ENCODE peak calls at places on chromosomes 2 and 18, in six cellular contexts. One of them, this sample, is unnamed.

GRCh38 chr18:60019463-60019840 is 119.7 kb downstream of the PMAIP1 start:
- DNase-seq in AG10803: peak; percentile 90
- DNase-seq in fibroblast of lung: peak; percentile 97
- DNase-seq in IMR-90: peak; percentile 87
- DNase-seq in right lobe of liver: no peak
- DNase-seq in left ventricle myocardium inferior: no peak
- DNase-seq in this sample: no peak

GRCh38 chr2:144010096-144010495 is 509.8 kb downstream of the ZEB2 start:
- DNase-seq in AG10803: no peak
- DNase-seq in fibroblast of lung: no peak
- DNase-seq in IMR-90: no peak
- DNase-seq in right lobe of liver: no peak
- DNase-seq in left ventricle myocardium inferior: no peak
- DNase-seq in this sample: no peak

GRCh38 chr2:134283701-134284100 is 29.8 kb downstream of the MGAT5 start:
- DNase-seq in AG10803: no peak
- DNase-seq in fibroblast of lung: no peak
- DNase-seq in IMR-90: no peak
- DNase-seq in right lobe of liver: no peak
- DNase-seq in left ventricle myocardium inferior: no peak
- DNase-seq in this sample: no peak

GRCh38 chr18:9547767-9548166 is 66.6 kb downstream of the PPP4R1 start:
- DNase-seq in AG10803: no peak
- DNase-seq in fibroblast of lung: no peak
- DNase-seq in IMR-90: no peak
- DNase-seq in right lobe of liver: no peak
- DNase-seq in left ventricle myocardium inferior: no peak
- DNase-seq in this sample: no peak

GRCh38 chr2:181085729-181086128 is 105.3 kb downstream of the UBE2E3 start:
- DNase-seq in AG10803: no peak
- DNase-seq in fibroblast of lung: no peak
- DNase-seq in IMR-90: no peak
- DNase-seq in right lobe of liver: no peak
- DNase-seq in left ventricle myocardium inferior: no peak
- DNase-seq in this sample: no peak

GRCh38 chr2:122179492-122180070 is 424.1 kb downstream of the TSN start:
- DNase-seq in AG10803: no peak
- DNase-seq in fibroblast of lung: no peak
- DNase-seq in IMR-90: no peak
- DNase-seq in right lobe of liver: no peak
- DNase-seq in left ventricle myocardium inferior: no peak
- DNase-seq in this sample: no peak

GRCh38 chr18:3261393-3262233 is at the start of gene MYL12B:
- DNase-seq in AG10803: peak; percentile 81
- DNase-seq in fibroblast of lung: peak; percentile 83
- DNase-seq in IMR-90: peak; percentile 68
- DNase-seq in right lobe of liver: peak; percentile 88
- DNase-seq in left ventricle myocardium inferior: peak; percentile 82
- DNase-seq in this sample: peak; percentile 81

GRCh38 chr2:99821039-99821438 is 321.4 kb downstream of the AFF3 start:
- DNase-seq in AG10803: peak; percentile 24
- DNase-seq in fibroblast of lung: no peak
- DNase-seq in IMR-90: no peak
- DNase-seq in right lobe of liver: no peak
- DNase-seq in left ventricle myocardium inferior: no peak
- DNase-seq in this sample: no peak

GRCh38 chr18:7221424-7222155 is 9.3 kb upstream of the LRRC30 start:
- DNase-seq in AG10803: peak; percentile 69
- DNase-seq in fibroblast of lung: peak; percentile 62
- DNase-seq in IMR-90: peak; percentile 69
- DNase-seq in right lobe of liver: no peak
- DNase-seq in left ventricle myocardium inferior: no peak
- DNase-seq in this sample: peak; percentile 66

GRCh38 chr2:226115102-226115831 is 684.4 kb downstream of the IRS1 start:
- DNase-seq in AG10803: peak; percentile 92
- DNase-seq in fibroblast of lung: peak; percentile 99
- DNase-seq in IMR-90: peak; percentile 99
- DNase-seq in right lobe of liver: no peak
- DNase-seq in left ventricle myocardium inferior: no peak
- DNase-seq in this sample: no peak

GRCh38 chr2:38415761-38416291 is 38.8 kb upstream of the ATL2 start:
- DNase-seq in AG10803: no peak
- DNase-seq in fibroblast of lung: no peak
- DNase-seq in IMR-90: no peak
- DNase-seq in right lobe of liver: no peak
- DNase-seq in left ventricle myocardium inferior: no peak
- DNase-seq in this sample: no peak

GRCh38 chr18:7116832-7117389 is 686 bp downstream of the LAMA1 start:
- DNase-seq in AG10803: no peak
- DNase-seq in fibroblast of lung: peak; percentile 9
- DNase-seq in IMR-90: no peak
- DNase-seq in right lobe of liver: no peak
- DNase-seq in left ventricle myocardium inferior: no peak
- DNase-seq in this sample: no peak

GRCh38 chr2:99998981-99999380 is 143.4 kb downstream of the AFF3 start:
- DNase-seq in AG10803: no peak
- DNase-seq in fibroblast of lung: no peak
- DNase-seq in IMR-90: no peak
- DNase-seq in right lobe of liver: no peak
- DNase-seq in left ventricle myocardium inferior: no peak
- DNase-seq in this sample: no peak

GRCh38 chr2:222518570-222519381 is 94.4 kb downstream of the SGPP2 start:
- DNase-seq in AG10803: peak; percentile 91
- DNase-seq in fibroblast of lung: peak; percentile 77
- DNase-seq in IMR-90: no peak
- DNase-seq in right lobe of liver: no peak
- DNase-seq in left ventricle myocardium inferior: no peak
- DNase-seq in this sample: peak; percentile 73

GRCh38 chr2:112877423-112877822 is 33.5 kb upstream of the IL37 start:
- DNase-seq in AG10803: peak; percentile 51
- DNase-seq in fibroblast of lung: peak; percentile 73
- DNase-seq in IMR-90: peak; percentile 41
- DNase-seq in right lobe of liver: no peak
- DNase-seq in left ventricle myocardium inferior: no peak
- DNase-seq in this sample: no peak

GRCh38 chr2:240902615-240903041 is 3.5 kb upstream of the CROCC2 start:
- DNase-seq in AG10803: no peak
- DNase-seq in fibroblast of lung: no peak
- DNase-seq in IMR-90: no peak
- DNase-seq in right lobe of liver: peak; percentile 33
- DNase-seq in left ventricle myocardium inferior: no peak
- DNase-seq in this sample: no peak

GRCh38 chr2:180559766-180560165 is 420.6 kb upstream of the UBE2E3 start:
- DNase-seq in AG10803: peak; percentile 35
- DNase-seq in fibroblast of lung: no peak
- DNase-seq in IMR-90: no peak
- DNase-seq in right lobe of liver: no peak
- DNase-seq in left ventricle myocardium inferior: no peak
- DNase-seq in this sample: no peak

GRCh38 chr2:204110250-204111183 is 174.0 kb downstream of the ICOS start:
- DNase-seq in AG10803: peak; percentile 70
- DNase-seq in fibroblast of lung: peak; percentile 6
- DNase-seq in IMR-90: no peak
- DNase-seq in right lobe of liver: no peak
- DNase-seq in left ventricle myocardium inferior: no peak
- DNase-seq in this sample: no peak

GRCh38 chr18:58988595-58988994 is 123.9 kb downstream of the ZNF532 start:
- DNase-seq in AG10803: peak; percentile 43
- DNase-seq in fibroblast of lung: peak; percentile 67
- DNase-seq in IMR-90: no peak
- DNase-seq in right lobe of liver: no peak
- DNase-seq in left ventricle myocardium inferior: no peak
- DNase-seq in this sample: no peak

GRCh38 chr18:69898241-69898861 is 49.3 kb downstream of the CD226 start:
- DNase-seq in AG10803: no peak
- DNase-seq in fibroblast of lung: peak; percentile 62
- DNase-seq in IMR-90: no peak
- DNase-seq in right lobe of liver: no peak
- DNase-seq in left ventricle myocardium inferior: no peak
- DNase-seq in this sample: no peak

GRCh38 chr2:74551942-74552913 is 1.5 kb downstream of the LOXL3 start:
- DNase-seq in AG10803: no peak
- DNase-seq in fibroblast of lung: no peak
- DNase-seq in IMR-90: no peak
- DNase-seq in right lobe of liver: no peak
- DNase-seq in left ventricle myocardium inferior: no peak
- DNase-seq in this sample: no peak

GRCh38 chr18:34709631-34710429 is at the start of gene DTNA:
- DNase-seq in AG10803: peak; percentile 98
- DNase-seq in fibroblast of lung: peak; percentile 97
- DNase-seq in IMR-90: peak; percentile 96
- DNase-seq in right lobe of liver: no peak
- DNase-seq in left ventricle myocardium inferior: no peak
- DNase-seq in this sample: no peak

GRCh38 chr2:157559061-157559460 is 69.6 kb downstream of the ACVR1C start:
- DNase-seq in AG10803: no peak
- DNase-seq in fibroblast of lung: peak; percentile 20
- DNase-seq in IMR-90: peak; percentile 4
- DNase-seq in right lobe of liver: no peak
- DNase-seq in left ventricle myocardium inferior: no peak
- DNase-seq in this sample: no peak

DNA sequence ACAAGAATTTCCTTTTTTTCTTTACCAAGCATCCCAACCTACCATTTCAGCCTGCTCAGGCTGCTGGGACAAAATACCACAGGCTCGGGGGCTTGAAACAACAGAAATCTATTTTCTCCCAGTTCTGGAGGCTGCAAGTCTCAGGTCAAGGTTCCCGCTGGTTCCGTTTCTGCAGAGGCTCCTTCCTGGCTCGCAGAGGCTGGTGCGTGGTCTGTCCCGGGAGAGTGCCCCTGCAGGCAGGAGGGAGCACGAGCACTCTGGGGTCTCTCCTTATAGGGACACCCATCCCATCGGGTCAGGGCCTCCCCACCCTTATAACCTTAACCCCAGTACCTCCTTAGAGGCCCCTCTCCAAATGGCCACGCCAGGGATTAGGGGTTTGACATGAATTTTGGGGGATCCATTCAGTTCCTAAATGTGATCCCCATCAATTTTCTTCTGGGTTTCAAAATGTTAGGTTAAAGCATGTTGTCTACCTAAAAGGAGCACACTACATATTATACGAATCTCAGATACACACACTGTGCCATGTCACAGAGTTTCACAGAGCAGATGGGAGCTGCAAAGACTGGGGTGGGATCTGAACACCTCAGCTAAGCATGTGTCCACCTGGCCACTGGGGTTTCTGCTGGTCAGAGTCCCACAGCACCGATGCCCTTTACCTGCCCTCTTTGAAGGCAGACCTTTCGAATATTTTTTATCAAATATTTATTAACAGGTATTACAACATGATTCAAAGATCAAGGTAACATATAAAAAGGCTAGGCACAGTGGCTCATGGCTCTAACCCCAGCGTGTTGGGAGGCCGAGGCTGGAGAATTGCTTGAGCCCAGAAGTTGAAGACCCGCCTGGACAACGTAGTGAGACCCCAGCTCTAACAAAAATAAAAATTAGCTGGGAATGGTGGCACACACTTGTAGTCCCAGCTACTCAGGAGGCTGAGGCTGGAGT is 17.6 kb upstream of the ADI1 start:
- DNase-seq in AG10803: peak; percentile 47
- DNase-seq in fibroblast of lung: peak; percentile 62
- DNase-seq in IMR-90: peak; percentile 56
- DNase-seq in right lobe of liver: peak; percentile 79
- DNase-seq in left ventricle myocardium inferior: peak; percentile 41
- DNase-seq in this sample: peak; percentile 19
- TF ChIP-seq CTCF in AG10803: peak; percentile 51
- TF ChIP-seq CTCF in fibroblast of lung: peak; percentile 58
- TF ChIP-seq CTCF in IMR-90: peak; percentile 52
- TF ChIP-seq CTCF in right lobe of liver: peak; percentile 18
- TF ChIP-seq CTCF in left ventricle myocardium inferior: peak; percentile 59
- TF ChIP-seq CTCF in this sample: peak; percentile 9

DNA sequence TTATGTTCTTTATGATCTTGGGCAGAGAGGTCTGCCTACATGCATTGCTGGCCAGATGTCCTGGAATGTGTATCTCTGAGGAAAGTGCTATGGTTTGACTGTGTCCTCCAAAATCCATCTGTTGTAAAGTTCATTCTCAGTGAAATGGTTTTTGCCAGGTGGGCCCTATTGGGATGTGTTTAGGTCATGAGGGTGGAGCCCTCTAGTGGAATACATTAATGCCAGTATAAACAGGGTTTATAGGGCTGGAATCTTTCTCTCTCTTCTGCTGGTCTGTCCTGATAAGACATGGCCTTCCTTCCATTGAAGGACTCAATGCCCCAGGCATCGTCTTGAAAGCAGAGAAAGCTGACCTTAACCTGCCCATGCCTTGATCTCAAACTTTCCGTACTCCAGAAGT is 258.5 kb downstream of the RPIA start:
- DNase-seq in AG10803: no peak
- DNase-seq in fibroblast of lung: no peak
- DNase-seq in IMR-90: no peak
- DNase-seq in right lobe of liver: no peak
- DNase-seq in left ventricle myocardium inferior: no peak
- DNase-seq in this sample: no peak
- TF ChIP-seq CTCF in AG10803: peak; percentile 36
- TF ChIP-seq CTCF in fibroblast of lung: peak; percentile 30
- TF ChIP-seq CTCF in IMR-90: peak; percentile 19
- TF ChIP-seq CTCF in right lobe of liver: peak; percentile 13
- TF ChIP-seq CTCF in left ventricle myocardium inferior: peak; percentile 55
- TF ChIP-seq CTCF in this sample: no peak

GRCh38 chr2:168311265-168311925 is 64.0 kb upstream of the STK39 start:
- DNase-seq in AG10803: no peak
- DNase-seq in fibroblast of lung: no peak
- DNase-seq in IMR-90: no peak
- DNase-seq in right lobe of liver: no peak
- DNase-seq in left ventricle myocardium inferior: no peak
- DNase-seq in this sample: peak; percentile 31
- TF ChIP-seq CTCF in AG10803: no peak
- TF ChIP-seq CTCF in fibroblast of lung: no peak
- TF ChIP-seq CTCF in IMR-90: no peak
- TF ChIP-seq CTCF in right lobe of liver: no peak
- TF ChIP-seq CTCF in left ventricle myocardium inferior: no peak
- TF ChIP-seq CTCF in this sample: no peak

GRCh38 chr2:219731173-219731572 is 103.7 kb downstream of the SLC4A3 start:
- DNase-seq in AG10803: no peak
- DNase-seq in fibroblast of lung: no peak
- DNase-seq in IMR-90: no peak
- DNase-seq in right lobe of liver: no peak
- DNase-seq in left ventricle myocardium inferior: no peak
- DNase-seq in this sample: no peak
- TF ChIP-seq CTCF in AG10803: no peak
- TF ChIP-seq CTCF in fibroblast of lung: no peak
- TF ChIP-seq CTCF in IMR-90: no peak
- TF ChIP-seq CTCF in right lobe of liver: no peak
- TF ChIP-seq CTCF in left ventricle myocardium inferior: no peak
- TF ChIP-seq CTCF in this sample: no peak

GRCh38 chr18:72086421-72086820 is 457.7 kb downstream of the CBLN2 start:
- DNase-seq in AG10803: no peak
- DNase-seq in fibroblast of lung: peak; percentile 12
- DNase-seq in IMR-90: no peak
- DNase-seq in right lobe of liver: no peak
- DNase-seq in left ventricle myocardium inferior: no peak
- DNase-seq in this sample: no peak
- TF ChIP-seq CTCF in AG10803: peak; percentile 17
- TF ChIP-seq CTCF in fibroblast of lung: no peak
- TF ChIP-seq CTCF in IMR-90: no peak
- TF ChIP-seq CTCF in right lobe of liver: peak; percentile 48
- TF ChIP-seq CTCF in left ventricle myocardium inferior: peak; percentile 20
- TF ChIP-seq CTCF in this sample: peak; percentile 28